ENCODE peak calls at places on chromosomes 12 and 14, in seven cellular contexts. T, G, M, R, E, Q and U are unnamed samples.

GRCh38 chr14:65357091-65357490 is 55.4 kb upstream of the FUT8 start:
- DNase-seq in T (no peak), G (peak), M (peak), R (no peak), E (peak), Q (no peak), U (no peak)

GRCh38 chr14:68627868-68628604 is 164.8 kb downstream of the ZFP36L1 start:
- DNase-seq in T (no peak), G (peak), M (peak), R (no peak), E (peak), Q (no peak), U (no peak)

GRCh38 chr12:106126441-106127288 is 12.1 kb downstream of the NUAK1 start:
- DNase-seq in T (no peak), G (no peak), M (peak), R (no peak), E (no peak), Q (peak), U (no peak)

GRCh38 chr14:76337619-76338545 is 38.1 kb upstream of the ESRRB start:
- DNase-seq in T (no peak), G (no peak), M (peak), R (no peak), E (no peak), Q (no peak), U (no peak)

GRCh38 chr14:36676236-36676635 is 14.6 kb downstream of the PAX9 start:
- DNase-seq in T (no peak), G (no peak), M (no peak), R (no peak), E (no peak), Q (no peak), U (no peak)

GRCh38 chr14:41825622-41826021 is 218.9 kb downstream of the LRFN5 start:
- DNase-seq in T (no peak), G (no peak), M (no peak), R (no peak), E (no peak), Q (no peak), U (no peak)

GRCh38 chr12:58774008-58774407 is 146.3 kb downstream of the LRIG3 start:
- DNase-seq in T (no peak), G (no peak), M (no peak), R (no peak), E (no peak), Q (no peak), U (no peak)

GRCh38 chr14:75539562-75540478 is 17.6 kb downstream of the BATF start:
- DNase-seq in T (no peak), G (no peak), M (no peak), R (no peak), E (no peak), Q (no peak), U (no peak)

GRCh38 chr12:106914796-106915634 is 40.7 kb upstream of the TMEM263 start:
- DNase-seq in T (no peak), G (no peak), M (no peak), R (no peak), E (no peak), Q (no peak), U (no peak)

GRCh38 chr12:110042260-110042659 is 6.1 kb downstream of the C12orf76 start:
- DNase-seq in T (no peak), G (peak), M (no peak), R (no peak), E (peak), Q (no peak), U (no peak)

GRCh38 chr12:110047297-110047940 is 903 bp downstream of the C12orf76 start:
- DNase-seq in T (no peak), G (no peak), M (no peak), R (no peak), E (no peak), Q (no peak), U (no peak)

GRCh38 chr12:110048242-110049027 is at the start of gene C12orf76:
- DNase-seq in T (peak), G (peak), M (peak), R (peak), E (peak), Q (peak), U (peak)

GRCh38 chr12:110050927-110051326 is 2.6 kb upstream of the C12orf76 start:
- DNase-seq in T (no peak), G (no peak), M (no peak), R (no peak), E (no peak), Q (no peak), U (no peak)

DNA sequence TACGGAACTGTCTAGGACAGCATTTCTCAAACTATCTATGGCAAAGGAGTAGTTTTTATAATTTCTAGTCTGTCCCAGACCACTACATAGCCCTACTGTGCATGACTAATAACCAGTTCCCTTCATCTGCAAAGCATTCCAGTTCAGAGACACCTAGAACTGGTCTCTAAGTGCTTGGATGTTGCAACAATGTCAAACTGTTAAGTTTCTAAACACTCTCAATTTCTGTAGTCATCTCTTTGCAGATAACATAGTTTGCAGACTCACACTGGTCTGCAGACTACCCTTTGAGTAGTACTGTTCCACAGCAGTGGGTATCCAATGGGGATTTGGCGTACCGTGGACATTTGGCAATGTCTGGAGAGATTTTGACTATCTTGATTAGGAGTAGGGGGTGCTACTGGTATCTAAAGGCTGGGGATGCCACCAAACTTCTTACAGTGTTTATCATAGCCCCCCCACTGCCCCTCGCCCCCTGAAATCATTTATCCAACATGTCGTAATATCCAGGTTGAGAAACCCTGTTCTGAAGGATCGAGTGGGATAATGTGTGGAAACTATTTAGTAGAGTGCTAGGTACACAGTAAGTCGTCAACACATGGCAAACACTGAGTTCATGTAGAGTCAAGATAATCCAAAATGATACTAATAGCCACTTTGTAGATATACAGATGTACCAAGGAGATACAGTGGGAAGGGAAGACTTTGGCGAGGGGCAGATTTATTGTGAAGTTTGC is 1.7 kb downstream of the C12orf76 start:
- DNase-seq in T (no peak), G (no peak), M (no peak), R (no peak), E (no peak), Q (no peak), U (no peak)
- H3K4me3 ChIP-seq in T (peak), G (peak), M (peak), R (peak), E (no peak), Q (peak), U (no peak)

DNA sequence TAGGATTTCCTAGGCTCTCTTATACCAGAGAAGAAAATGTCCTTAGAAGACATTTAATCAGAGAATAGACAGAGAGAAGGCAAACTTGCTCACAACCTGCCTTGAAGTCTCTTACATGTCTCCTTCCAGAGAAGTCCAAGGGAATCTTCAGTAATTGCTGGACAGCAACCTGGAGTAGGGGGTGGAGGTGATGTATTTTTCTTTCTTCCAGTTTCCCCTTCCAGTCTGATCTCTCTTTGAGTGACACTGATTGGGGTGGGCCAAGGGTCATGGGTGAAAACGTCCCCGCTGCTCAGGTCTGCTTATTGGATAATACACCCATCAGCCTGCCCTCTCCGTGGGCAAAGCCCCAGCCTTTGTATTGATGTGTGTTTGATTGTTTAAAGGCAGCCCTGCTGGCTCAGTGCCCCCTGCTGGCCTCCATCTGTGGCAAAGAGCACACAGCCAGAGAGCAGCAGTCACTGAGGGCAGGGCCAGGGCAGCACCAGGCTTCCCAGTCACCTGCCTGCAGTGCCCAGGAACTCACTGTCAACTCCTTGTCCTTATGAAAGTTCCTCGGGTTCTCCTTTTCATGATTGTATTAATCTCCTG is 35.7 kb upstream of the ATP2A2 start:
- DNase-seq in T (no peak), G (peak), M (peak), R (no peak), E (peak), Q (no peak), U (no peak)
- TF ChIP-seq CTCF in T (no peak), G (peak), M (peak), R (peak), E (peak), Q (peak), U (peak)

DNA sequence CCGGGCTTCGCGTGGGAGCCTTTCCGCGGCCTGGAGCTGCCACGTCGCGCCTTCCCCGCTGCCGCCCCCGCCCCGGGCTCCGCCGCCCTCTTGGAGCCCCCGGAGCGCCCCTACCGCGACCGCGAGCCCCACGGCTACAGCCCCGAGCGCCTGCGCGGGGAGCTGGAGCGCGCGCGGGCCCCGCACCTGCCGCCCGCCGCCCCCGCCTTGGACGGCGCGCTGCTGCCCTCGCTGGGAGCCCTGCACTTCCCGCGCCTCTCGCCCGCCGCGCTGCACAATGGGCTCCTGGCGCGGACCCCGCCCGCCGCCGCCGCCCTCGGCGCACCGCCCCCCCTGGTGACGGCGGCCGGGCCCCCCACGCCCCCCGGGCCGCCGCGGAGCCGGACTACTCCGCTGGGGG is 27.1 kb downstream of the LRCOL1 start:
- DNase-seq in T (no peak), G (no peak), M (no peak), R (no peak), E (no peak), Q (no peak), U (no peak)
- H3K4me3 ChIP-seq in T (peak), G (peak), M (no peak), R (no peak), E (no peak), Q (no peak), U (no peak)

GRCh38 chr14:54117924-54118323 is 161.3 kb upstream of the BMP4 start:
- DNase-seq in T (no peak), G (no peak), M (no peak), R (no peak), E (no peak), Q (no peak), U (no peak)

GRCh38 chr14:54114941-54115340 is 158.3 kb upstream of the BMP4 start:
- DNase-seq in T (no peak), G (no peak), M (peak), R (no peak), E (no peak), Q (no peak), U (no peak)

GRCh38 chr14:54116972-54117371 is 160.3 kb upstream of the BMP4 start:
- DNase-seq in T (no peak), G (no peak), M (peak), R (no peak), E (no peak), Q (no peak), U (no peak)

GRCh38 chr14:54116163-54116562 is 159.5 kb upstream of the BMP4 start:
- DNase-seq in T (no peak), G (no peak), M (peak), R (no peak), E (no peak), Q (no peak), U (no peak)

DNA sequence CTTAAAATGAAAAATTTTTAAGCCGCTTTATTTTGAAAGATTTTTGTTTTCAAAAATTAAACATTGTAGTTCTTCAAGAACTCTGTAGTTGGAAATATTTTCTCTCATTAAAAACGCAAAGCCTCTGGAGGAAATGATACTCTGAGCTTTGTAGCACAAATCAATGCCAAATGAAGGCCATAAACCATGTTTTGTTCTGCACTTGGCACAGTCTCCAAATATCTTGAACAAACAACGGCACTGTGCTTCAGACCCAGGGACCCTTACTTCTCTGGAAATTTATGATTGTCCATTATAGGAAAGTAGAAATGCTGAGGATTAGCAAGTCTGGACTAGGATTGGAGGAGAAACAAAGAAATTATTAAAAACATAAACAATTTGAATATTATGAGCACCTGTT is 160.8 kb upstream of the BMP4 start:
- DNase-seq in T (no peak), G (no peak), M (no peak), R (no peak), E (no peak), Q (no peak), U (no peak)
- TF ChIP-seq CTCF in T (no peak), G (no peak), M (no peak), R (no peak), E (no peak), Q (no peak), U (no peak)

GRCh38 chr12:6426882-6427671 is 17.7 kb upstream of the CD27 start:
- DNase-seq in T (no peak), G (no peak), M (no peak), R (no peak), E (no peak), Q (no peak), U (no peak)
- H3K4me3 ChIP-seq in T (no peak), G (no peak), M (no peak), R (no peak), E (no peak), Q (no peak), U (no peak)

DNA sequence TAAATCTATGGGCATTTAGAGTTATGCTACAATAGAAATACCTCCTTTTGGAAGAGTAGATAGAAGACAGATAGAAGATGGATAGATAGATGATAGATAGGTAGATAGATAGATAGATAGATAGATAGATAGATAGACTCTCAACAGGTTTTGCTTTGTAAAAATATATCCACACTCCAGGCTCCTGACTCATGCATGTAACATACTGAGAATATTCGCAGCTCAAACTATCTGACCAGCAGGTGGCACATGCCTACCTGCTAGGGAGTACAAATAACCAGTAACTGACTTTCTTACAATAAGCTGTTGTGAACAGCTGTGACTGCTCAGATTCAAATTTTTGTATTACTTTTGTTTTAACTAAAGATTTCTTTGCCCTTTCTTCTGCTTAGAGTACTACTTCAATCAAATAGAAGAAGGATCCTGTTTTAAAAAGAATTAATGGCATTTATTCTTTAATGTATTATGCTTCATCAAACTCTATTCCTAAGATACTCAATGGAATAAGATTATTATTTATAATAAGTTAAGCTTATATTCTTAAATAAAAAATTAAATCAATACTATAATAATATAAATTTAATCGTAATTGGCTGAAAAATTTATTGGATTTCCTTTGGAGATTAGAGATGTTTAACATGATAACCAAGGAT is 15.8 kb upstream of the CPNE8 start:
- DNase-seq in T (peak), G (peak), M (peak), R (no peak), E (peak), Q (peak), U (peak)
- TF ChIP-seq CTCF in T (no peak), G (peak), M (peak), R (no peak), E (peak), Q (peak), U (peak)

GRCh38 chr12:124676725-124677462 is 109.5 kb upstream of the NCOR2 start:
- DNase-seq in T (no peak), G (no peak), M (no peak), R (no peak), E (no peak), Q (no peak), U (no peak)

GRCh38 chr12:124674937-124675336 is 107.5 kb upstream of the NCOR2 start:
- DNase-seq in T (no peak), G (no peak), M (no peak), R (no peak), E (no peak), Q (no peak), U (no peak)

GRCh38 chr12:124677552-124678356 is 110.3 kb upstream of the NCOR2 start:
- DNase-seq in T (no peak), G (no peak), M (no peak), R (no peak), E (peak), Q (no peak), U (no peak)

GRCh38 chr12:124673881-124674617 is 106.6 kb upstream of the NCOR2 start:
- DNase-seq in T (no peak), G (no peak), M (no peak), R (no peak), E (no peak), Q (no peak), U (no peak)

GRCh38 chr12:124675881-124676688 is 108.7 kb upstream of the NCOR2 start:
- DNase-seq in T (no peak), G (no peak), M (no peak), R (peak), E (no peak), Q (no peak), U (no peak)
- H3K4me3 ChIP-seq in T (peak), G (peak), M (no peak), R (peak), E (no peak), Q (no peak), U (no peak)

GRCh38 chr12:104457746-104458644 is 1.2 kb downstream of the CHST11 start:
- DNase-seq in T (no peak), G (peak), M (peak), R (no peak), E (peak), Q (peak), U (no peak)
- TF ChIP-seq CTCF in T (no peak), G (no peak), M (no peak), R (no peak), E (no peak), Q (peak), U (no peak)

GRCh38 chr14:52153939-52154338 is 85.1 kb upstream of the NID2 start:
- DNase-seq in T (no peak), G (no peak), M (no peak), R (no peak), E (no peak), Q (no peak), U (no peak)
- H3K4me3 ChIP-seq in T (no peak), G (no peak), M (no peak), R (no peak), E (no peak), Q (no peak), U (no peak)

GRCh38 chr12:81992461-81992860 is 233.3 kb upstream of the PPFIA2 start:
- DNase-seq in T (peak), G (no peak), M (no peak), R (no peak), E (no peak), Q (no peak), U (no peak)
- TF ChIP-seq CTCF in T (no peak), G (peak), M (no peak), R (no peak), E (peak), Q (no peak), U (no peak)